ENCODE peak calls at places on chromosome 15, in five cellular contexts. U is H1, G is HCT116, B is HepG2, J is SK-N-SH. X is an unnamed sample.

GRCh38 chr15:40877691-40878090 is 3.7 kb upstream of the RHOV start:
- DNase-seq in J (no peak), U (no peak), G (no peak), B (no peak), X (no peak)

GRCh38 chr15:87827126-87827525 is 429.4 kb downstream of the NTRK3 start:
- DNase-seq in G (no peak), J (no peak), U (no peak), B (no peak), X (no peak)

GRCh38 chr15:62571072-62571471 is 406.0 kb upstream of the C2CD4B start:
- DNase-seq in U (no peak), J (no peak), B (no peak), G (no peak), X (no peak)

GRCh38 chr15:68375191-68375631 is 56.8 kb downstream of the ITGA11 start:
- DNase-seq in B (no peak), J (no peak), G (no peak), U (peak; percentile 31), X (no peak)

GRCh38 chr15:33031324-33031736 is 163.2 kb downstream of the FMN1 start:
- DNase-seq in U (no peak), B (no peak), G (no peak), J (no peak), X (peak; percentile 41)

GRCh38 chr15:56906766-56907165 is 11.7 kb upstream of the TCF12 start:
- DNase-seq in G (no peak), B (no peak), U (no peak), J (no peak), X (no peak)

GRCh38 chr15:64232400-64232799 is 69.6 kb upstream of the PPIB start:
- DNase-seq in G (no peak), U (no peak), J (no peak), B (peak; percentile 10), X (no peak)

GRCh38 chr15:31511707-31512310 is 185.2 kb downstream of the KLF13 start:
- DNase-seq in B (no peak), J (no peak), G (no peak), U (no peak), X (no peak)

GRCh38 chr15:65587094-65587493 is 23.8 kb downstream of the INTS14 start:
- DNase-seq in U (no peak), J (no peak), B (no peak), G (no peak), X (no peak)

GRCh38 chr15:31306426-31307269 is 20.0 kb upstream of the KLF13 start:
- DNase-seq in B (no peak), G (no peak), J (no peak), U (peak; percentile 88), X (no peak)

GRCh38 chr15:93488157-93488803 is 399.3 kb upstream of the RGMA start:
- DNase-seq in G (no peak), J (peak; percentile 76), U (no peak), B (no peak), X (no peak)

GRCh38 chr15:51367322-51367976 is 26.0 kb downstream of the GLDN start:
- DNase-seq in U (no peak), B (no peak), J (no peak), G (no peak), X (no peak)

GRCh38 chr15:46502668-46503067 is 867.8 kb downstream of the SQOR start:
- DNase-seq in G (no peak), U (no peak), B (peak; percentile 1), J (no peak), X (no peak)

GRCh38 chr15:82178061-82178460 is 84.5 kb downstream of the EFL1 start:
- DNase-seq in U (no peak), G (no peak), B (no peak), J (no peak), X (no peak)

GRCh38 chr15:96354731-96355560 is 24.4 kb downstream of the NR2F2 start:
- DNase-seq in J (no peak), B (peak; percentile 56), G (no peak), U (no peak), X (peak; percentile 79)

GRCh38 chr15:66491846-66492245 is 5.7 kb downstream of the SNAPC5 start:
- DNase-seq in J (no peak), G (no peak), B (no peak), U (no peak), X (no peak)

GRCh38 chr15:68470049-68470738 is 38.2 kb upstream of the ITGA11 start:
- DNase-seq in J (no peak), B (no peak), U (no peak), G (no peak), X (no peak)

GRCh38 chr15:39898317-39898716 is 21.7 kb downstream of the GPR176 start:
- DNase-seq in U (no peak), B (no peak), G (no peak), J (no peak), X (no peak)

GRCh38 chr15:41969851-41970431 is 2.4 kb downstream of the EHD4 start:
- DNase-seq in G (no peak), J (no peak), U (peak; percentile 37), B (no peak), X (no peak)

GRCh38 chr15:89129123-89129815 is 41.0 kb downstream of the ABHD2 start:
- DNase-seq in G (no peak), B (no peak), J (peak; percentile 59), U (peak; percentile 80), X (no peak)

GRCh38 chr15:28101201-28101600 is 2.1 kb upstream of the OCA2 start:
- DNase-seq in G (no peak), J (no peak), U (no peak), B (no peak), X (no peak)

GRCh38 chr15:31346367-31347066 is 19.9 kb downstream of the KLF13 start:
- DNase-seq in G (no peak), B (no peak), J (no peak), U (no peak), X (no peak)

GRCh38 chr15:25690673-25691543 is 172.2 kb downstream of the ATP10A start:
- DNase-seq in G (no peak), U (no peak), B (no peak), J (no peak), X (no peak)

GRCh38 chr15:96992817-96993216 is 662.3 kb downstream of the NR2F2 start:
- DNase-seq in U (no peak), J (no peak), B (no peak), G (no peak), X (no peak)

GRCh38 chr15:55775316-55775715 is 32.4 kb upstream of the PRTG start:
- DNase-seq in B (no peak), J (peak; percentile 40), G (no peak), U (no peak), X (peak; percentile 72)

GRCh38 chr15:62569460-62570404 is 404.6 kb upstream of the C2CD4B start:
- DNase-seq in J (peak; percentile 25), B (peak; percentile 97), G (no peak), U (no peak), X (peak; percentile 87)

GRCh38 chr15:93566777-93567176 is 477.8 kb upstream of the RGMA start:
- DNase-seq in J (no peak), B (no peak), G (no peak), U (no peak), X (no peak)

GRCh38 chr15:43423793-43424192 is 52.9 kb downstream of the TUBGCP4 start:
- DNase-seq in G (no peak), J (no peak), B (no peak), U (no peak), X (no peak)

GRCh38 chr15:56798639-56799038 is 65.3 kb upstream of the ZNF280D start:
- DNase-seq in G (no peak), J (no peak), U (no peak), B (no peak), X (no peak)

GRCh38 chr15:87981969-87982368 is 274.6 kb downstream of the NTRK3 start:
- DNase-seq in B (no peak), U (no peak), J (no peak), G (no peak), X (no peak)

GRCh38 chr15:36332301-36332700 is 247.1 kb upstream of the CDIN1 start:
- DNase-seq in B (no peak), U (no peak), J (no peak), G (no peak), X (no peak)
- TF ChIP-seq JUND in B (no peak), U (no peak), J (no peak), G (no peak), X (no peak)

GRCh38 chr15:77518458-77518857 is 97.8 kb downstream of the HMG20A start:
- DNase-seq in J (no peak), U (no peak), G (no peak), B (no peak), X (no peak)

GRCh38 chr15:77516786-77517185 is 96.1 kb downstream of the HMG20A start:
- DNase-seq in U (no peak), B (no peak), G (no peak), J (no peak), X (no peak)

GRCh38 chr15:77516076-77516475 is 95.4 kb downstream of the HMG20A start:
- DNase-seq in J (no peak), B (no peak), G (no peak), U (no peak), X (no peak)

GRCh38 chr15:77519540-77519939 is 98.9 kb downstream of the HMG20A start:
- DNase-seq in U (no peak), J (no peak), B (peak; percentile 39), G (no peak), X (no peak)

DNA sequence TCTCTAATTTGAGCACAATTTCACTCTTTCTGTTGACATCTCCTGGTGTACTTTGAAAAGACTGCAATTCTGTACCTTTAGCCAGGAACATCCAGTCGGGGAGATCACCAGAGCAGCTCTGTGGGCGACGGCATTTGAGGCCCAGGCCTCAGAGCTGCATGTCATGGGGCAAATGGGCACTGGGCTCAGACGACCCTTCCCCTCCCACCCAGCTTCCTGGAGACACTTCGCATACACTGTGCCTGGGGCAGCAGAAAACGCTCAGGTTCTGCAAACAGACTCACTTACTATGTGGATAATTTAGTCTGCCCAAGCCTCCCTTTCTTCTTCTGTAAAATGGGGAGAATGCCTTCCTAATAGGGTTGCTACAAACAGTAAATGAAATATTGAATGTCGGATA is 96.9 kb downstream of the HMG20A start:
- DNase-seq in G (no peak), U (no peak), J (no peak), B (no peak), X (no peak)
- TF ChIP-seq JUND in G (no peak), U (no peak), J (no peak), B (no peak), X (no peak)

DNA sequence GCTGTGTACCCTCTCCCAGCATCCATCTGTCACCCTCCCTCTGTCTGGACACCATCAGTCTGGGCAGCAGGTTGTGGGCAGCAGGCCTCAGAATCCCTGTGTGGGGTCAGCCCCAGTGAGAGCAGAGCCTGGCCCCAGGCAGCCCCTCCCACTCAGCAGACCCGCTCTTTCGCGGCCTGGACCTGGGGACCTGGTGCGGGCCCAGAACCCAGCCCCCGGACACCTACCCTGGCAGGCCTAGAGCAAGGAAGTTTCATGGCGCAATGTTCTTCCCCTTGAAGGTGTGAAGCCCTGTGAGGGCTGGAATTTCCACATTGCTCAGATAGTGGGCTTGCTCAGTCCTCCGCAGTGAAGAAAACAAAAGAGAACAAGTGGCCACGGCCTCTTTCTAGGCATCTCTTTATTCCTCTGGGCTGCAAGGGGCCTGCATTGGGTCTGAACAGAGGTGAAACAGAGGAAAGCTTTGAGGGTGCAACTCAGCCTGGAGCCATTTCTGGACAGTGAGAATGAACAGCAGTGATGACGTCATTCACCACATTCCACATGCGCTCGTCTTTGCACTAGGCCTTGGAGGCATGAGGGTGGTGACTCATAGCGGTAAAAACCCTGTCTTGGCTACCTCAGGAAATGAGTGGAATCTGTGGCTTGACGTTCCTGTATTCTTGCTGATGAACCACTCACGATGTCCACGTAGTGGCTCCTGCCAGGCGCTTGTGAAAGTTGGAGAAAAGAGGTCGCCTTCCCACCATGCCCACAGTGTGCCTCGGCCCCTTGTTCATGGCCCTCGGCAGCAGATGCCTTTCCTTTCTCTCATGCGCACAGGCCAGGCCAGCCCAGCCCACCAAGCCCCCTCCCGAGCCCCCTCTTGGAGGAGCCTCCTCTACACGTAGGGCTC is 66.1 kb downstream of the SLC30A4 start:
- DNase-seq in G (peak; percentile 90), J (peak; percentile 49), B (peak; percentile 65), U (no peak), X (peak; percentile 49)
- TF ChIP-seq JUND in G (peak; percentile 89), J (peak; percentile 95), B (peak; percentile 89), U (peak; percentile 14), X (no peak)

GRCh38 chr15:100291106-100291505 is 50.7 kb downstream of the ADAMTS17 start:
- DNase-seq in G (no peak), B (no peak), J (no peak), U (no peak), X (no peak)
- TF ChIP-seq JUND in G (no peak), B (no peak), J (no peak), U (no peak), X (no peak)